ENCODE peak calls at places on chromosome 17, in eight cellular contexts. M is amygdala; R is EL; P is ELF-1; V is fibroblast of pulmonary artery; O is stimulated activated naive CD8-positive, alpha-beta T cell treated with anti-CD3 and anti-CD28 coated beads, Interleukin-15, amount 100 ng/mL, for 72 hours; C is NCI-H2081; S is A549. J is an unnamed sample.

GRCh38 chr17:78330570-78331224 is 29.2 kb downstream of the SOCS3 start:
- DNase-seq in O (no peak), C (no peak), V (no peak), S (peak), M (no peak), P (no peak), R (peak), J (no peak)

GRCh38 chr17:36095992-36096391 is 6.0 kb upstream of the CCL3 start:
- DNase-seq in P (no peak), R (no peak), S (no peak), C (no peak), M (no peak), O (no peak), V (no peak), J (no peak)

GRCh38 chr17:78789663-78790181 is 7.6 kb upstream of the CYTH1 start:
- DNase-seq in R (peak), V (peak), M (no peak), O (no peak), C (peak), P (no peak), S (no peak), J (no peak)

GRCh38 chr17:5788266-5788900 is 204.1 kb upstream of the NLRP1 start:
- DNase-seq in O (no peak), M (no peak), S (no peak), V (no peak), P (no peak), R (peak), C (no peak), J (no peak)

GRCh38 chr17:27429666-27430382 is 26.4 kb upstream of the KSR1 start:
- DNase-seq in P (no peak), C (no peak), R (no peak), O (no peak), M (no peak), S (no peak), V (no peak), J (no peak)

GRCh38 chr17:20092292-20092867 is 83.2 kb downstream of the SPECC1 start:
- DNase-seq in S (no peak), P (no peak), O (no peak), V (no peak), M (no peak), R (no peak), C (no peak), J (peak)

GRCh38 chr17:34579017-34579946 is at the start of gene TMEM132E:
- DNase-seq in S (no peak), R (no peak), P (peak), C (no peak), O (peak), V (no peak), M (peak), J (peak)

GRCh38 chr17:43360739-43361498 is 37.9 kb upstream of the ARL4D start:
- DNase-seq in S (peak), M (peak), C (peak), O (peak), P (peak), R (peak), V (peak), J (peak)

GRCh38 chr17:81301195-81302144 is 6.4 kb upstream of the SLC38A10 start:
- DNase-seq in P (no peak), M (no peak), R (no peak), C (no peak), S (no peak), V (no peak), O (no peak), J (no peak)

GRCh38 chr17:60563743-60564142 is 36.2 kb upstream of the PPM1D start:
- DNase-seq in P (no peak), C (no peak), S (no peak), V (no peak), M (no peak), O (no peak), R (no peak), J (no peak)

GRCh38 chr17:82536220-82537201 is 17.0 kb downstream of the FOXK2 start:
- DNase-seq in V (peak), P (peak), O (no peak), R (peak), S (no peak), C (no peak), M (no peak), J (peak)

GRCh38 chr17:27481327-27481726 is 25.1 kb downstream of the KSR1 start:
- DNase-seq in P (no peak), V (no peak), R (no peak), M (no peak), S (no peak), C (no peak), O (no peak), J (no peak)

GRCh38 chr17:18950944-18951905 is 740 bp upstream of the SLC5A10 start:
- DNase-seq in S (no peak), C (no peak), M (no peak), O (no peak), R (no peak), V (no peak), P (no peak), J (no peak)

GRCh38 chr17:57561072-57561861 is 183.8 kb downstream of the CCDC182 start:
- DNase-seq in M (no peak), S (no peak), C (no peak), P (no peak), O (no peak), R (no peak), V (no peak), J (no peak)

GRCh38 chr17:62821213-62822079 is 13.3 kb upstream of the MARCHF10 start:
- DNase-seq in S (no peak), P (no peak), V (peak), C (no peak), R (no peak), O (no peak), M (no peak), J (no peak)

GRCh38 chr17:76501827-76502307 is 644 bp upstream of the RHBDF2 start:
- DNase-seq in P (no peak), S (no peak), C (no peak), O (no peak), V (no peak), M (no peak), R (no peak), J (no peak)

GRCh38 chr17:50186661-50187402 is 14.6 kb downstream of the COL1A1 start:
- DNase-seq in M (no peak), V (peak), C (no peak), S (no peak), P (no peak), R (peak), O (no peak), J (no peak)

GRCh38 chr17:75105269-75106080 is 4.3 kb upstream of the ARMC7 start:
- DNase-seq in P (peak), M (no peak), C (peak), R (peak), V (peak), S (peak), O (no peak), J (peak)

GRCh38 chr17:29664743-29665479 is 42.2 kb upstream of the CORO6 start:
- DNase-seq in M (no peak), P (no peak), O (no peak), C (no peak), V (peak), R (peak), S (peak), J (no peak)

GRCh38 chr17:9484789-9485188 is 90.8 kb downstream of the STX8 start:
- DNase-seq in O (no peak), C (no peak), S (no peak), M (no peak), P (no peak), R (peak), V (peak), J (no peak)

GRCh38 chr17:42547698-42548069 is 5.0 kb upstream of the HSD17B1 start:
- DNase-seq in P (no peak), R (no peak), O (no peak), C (no peak), M (no peak), S (no peak), V (no peak), J (no peak)

GRCh38 chr17:19248923-19249574 is 11.9 kb downstream of the EPN2 start:
- DNase-seq in S (no peak), O (no peak), M (no peak), C (no peak), V (peak), P (no peak), R (peak), J (no peak)